ENCODE peak calls at places on chromosomes 7 and 10, in seven cellular contexts. I, H, T, G, P, Q and Z are unnamed samples.

GRCh38 chr7:46391215-46391614 is 470.1 kb upstream of the IGFBP3 start:
- DNase-seq in P (no peak), G (no peak), I (no peak), H (no peak), T (no peak), Q (no peak), Z (no peak)

GRCh38 chr10:6607187-6607586 is 27.1 kb upstream of the PRKCQ start:
- DNase-seq in P (no peak), H (no peak), Q (no peak), I (no peak), G (no peak), T (no peak), Z (no peak)

GRCh38 chr10:16965740-16966447 is 148.7 kb upstream of the RSU1 start:
- DNase-seq in P (peak), T (peak), Q (no peak), H (peak), G (peak), I (peak), Z (peak)

GRCh38 chr10:42969147-42969546 is 107.7 kb upstream of the RET start:
- DNase-seq in Q (no peak), G (no peak), T (no peak), I (no peak), H (no peak), P (no peak), Z (no peak)

GRCh38 chr10:86944031-86944419 is 13.4 kb downstream of the MMRN2 start:
- DNase-seq in I (no peak), Q (peak), P (no peak), T (no peak), H (no peak), G (no peak), Z (no peak)

GRCh38 chr10:48748573-48748972 is 63.9 kb downstream of the WDFY4 start:
- DNase-seq in P (no peak), G (no peak), I (no peak), H (no peak), T (no peak), Q (no peak), Z (no peak)

GRCh38 chr7:144818516-144818915 is 17.3 kb downstream of the TPK1 start:
- DNase-seq in P (peak), H (no peak), I (no peak), T (no peak), G (peak), Q (no peak), Z (peak)

GRCh38 chr10:45408421-45409319 is 34.7 kb downstream of the ALOX5 start:
- DNase-seq in P (no peak), G (no peak), Q (no peak), H (peak), I (no peak), T (no peak), Z (no peak)

GRCh38 chr7:84125654-84126053 is 68.9 kb downstream of the SEMA3A start:
- DNase-seq in T (no peak), Q (no peak), P (no peak), I (no peak), H (no peak), G (no peak), Z (no peak)

GRCh38 chr7:64685091-64685490 is 19.2 kb downstream of the ZNF107 start:
- DNase-seq in H (no peak), P (no peak), I (no peak), T (no peak), G (no peak), Q (no peak), Z (no peak)

GRCh38 chr7:98483964-98484545 is 83.2 kb upstream of the BAIAP2L1 start:
- DNase-seq in H (no peak), G (no peak), T (no peak), P (no peak), Q (no peak), I (no peak), Z (no peak)

GRCh38 chr7:120735791-120736190 is 122.2 kb downstream of the TSPAN12 start:
- DNase-seq in P (peak), G (peak), H (no peak), T (no peak), I (no peak), Q (no peak), Z (no peak)

GRCh38 chr7:47401571-47402570 is 180.0 kb downstream of the TNS3 start:
- DNase-seq in T (no peak), G (no peak), I (no peak), Q (peak), P (no peak), H (no peak), Z (no peak)

GRCh38 chr10:124644771-124645170 is 99.4 kb downstream of the FAM53B start:
- DNase-seq in H (no peak), Q (no peak), P (no peak), G (no peak), T (no peak), I (no peak), Z (no peak)

GRCh38 chr10:98555011-98555619 is 108.4 kb upstream of the HPS1 start:
- DNase-seq in T (no peak), P (no peak), Q (no peak), I (peak), G (no peak), H (no peak), Z (no peak)

GRCh38 chr10:65273063-65273462 is 1652.8 kb upstream of the LRRTM3 start:
- DNase-seq in T (no peak), G (no peak), H (no peak), Q (no peak), P (no peak), I (no peak), Z (no peak)

GRCh38 chr10:122181055-122181732 is 89.9 kb upstream of the BTBD16 start:
- DNase-seq in P (peak), Q (no peak), I (peak), G (peak), T (no peak), H (no peak), Z (peak)

GRCh38 chr10:93198401-93199175 is 124.9 kb downstream of the CYP26A1 start:
- DNase-seq in P (peak), H (no peak), Q (peak), T (no peak), I (no peak), G (peak), Z (no peak)

GRCh38 chr7:12267542-12267941 is 56.4 kb downstream of the TMEM106B start:
- DNase-seq in Q (no peak), H (no peak), I (no peak), P (no peak), T (no peak), G (no peak), Z (no peak)

DNA sequence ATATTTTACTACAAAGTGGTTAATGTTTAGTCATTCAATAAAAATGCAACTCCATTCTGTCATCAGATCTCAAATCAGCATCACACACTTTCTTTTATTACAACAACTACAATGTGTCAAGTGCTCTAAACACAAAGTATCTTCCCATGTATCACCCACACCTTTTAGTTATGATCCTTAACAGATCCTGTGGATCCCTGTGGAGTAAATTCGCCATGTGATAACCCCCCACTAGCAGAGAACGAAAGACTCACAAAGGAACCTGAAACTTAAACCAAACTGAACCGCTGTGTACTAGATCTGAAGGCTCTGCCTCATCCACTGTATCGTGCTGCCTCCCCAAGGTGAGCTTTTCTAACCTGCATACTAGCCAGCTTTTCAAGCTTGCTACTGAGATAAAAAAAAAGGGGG is 1.8 kb downstream of the DPY19L1 start:
- DNase-seq in G (peak), Q (no peak), H (peak), I (peak), T (no peak), P (peak), Z (peak)
- TF ChIP-seq CTCF in G (no peak), Q (no peak), H (no peak), I (peak), T (no peak), P (peak), Z (peak)

DNA sequence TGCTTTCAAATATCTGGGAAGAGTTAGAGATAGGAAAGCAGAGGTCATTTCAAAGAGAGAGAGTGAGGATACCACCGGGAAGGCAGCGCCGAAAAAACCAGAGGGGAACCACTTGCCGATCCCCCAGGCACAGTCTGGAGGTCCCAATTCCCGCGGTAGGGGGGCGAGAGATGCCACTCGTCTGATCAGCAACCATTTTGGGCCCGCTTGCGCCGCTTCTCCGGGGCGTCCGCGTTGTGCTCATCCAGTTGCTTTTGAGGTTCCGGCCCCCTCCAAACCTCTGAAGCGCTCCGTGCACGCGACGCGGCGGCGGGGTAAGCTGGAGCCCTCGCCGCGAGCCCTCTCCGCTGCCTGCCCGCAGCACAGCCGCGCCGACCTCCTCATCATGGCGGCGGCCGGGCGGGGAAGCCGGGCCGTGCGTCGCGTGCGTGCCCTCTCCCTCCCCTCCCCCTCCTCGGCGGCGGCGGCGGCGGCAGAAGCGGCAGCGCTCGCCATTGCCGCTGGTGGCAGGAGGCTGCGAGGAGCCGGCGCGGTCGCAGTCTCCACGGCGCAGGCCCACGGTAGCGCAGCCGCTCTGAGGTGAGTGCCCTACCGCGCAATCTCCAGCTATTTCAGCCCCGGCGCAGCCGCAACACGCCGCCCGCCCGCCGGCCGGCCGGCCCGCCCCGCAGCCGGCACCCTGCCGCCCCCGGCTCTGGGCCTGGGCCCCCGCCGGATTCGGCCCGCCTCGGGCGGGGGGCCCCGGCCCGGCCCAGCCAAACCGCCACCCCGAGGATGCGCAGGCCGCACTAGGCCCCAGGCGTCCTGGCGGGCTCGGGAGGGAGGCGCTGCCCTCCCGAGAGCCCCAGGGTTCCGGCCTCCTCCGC is at the start of gene NRF1:
- DNase-seq in I (peak), H (peak), T (peak), G (peak), Q (peak), P (peak), Z (peak)
- TF ChIP-seq CTCF in I (peak), H (peak), T (no peak), G (peak), Q (peak), P (peak), Z (no peak)

GRCh38 chr7:24290004-24290641 is 6.1 kb downstream of the NPY start:
- DNase-seq in G (peak), I (peak), H (peak), P (peak), T (no peak), Q (no peak), Z (peak)
- TF ChIP-seq CTCF in G (no peak), I (peak), H (no peak), P (peak), T (no peak), Q (peak), Z (peak)

DNA sequence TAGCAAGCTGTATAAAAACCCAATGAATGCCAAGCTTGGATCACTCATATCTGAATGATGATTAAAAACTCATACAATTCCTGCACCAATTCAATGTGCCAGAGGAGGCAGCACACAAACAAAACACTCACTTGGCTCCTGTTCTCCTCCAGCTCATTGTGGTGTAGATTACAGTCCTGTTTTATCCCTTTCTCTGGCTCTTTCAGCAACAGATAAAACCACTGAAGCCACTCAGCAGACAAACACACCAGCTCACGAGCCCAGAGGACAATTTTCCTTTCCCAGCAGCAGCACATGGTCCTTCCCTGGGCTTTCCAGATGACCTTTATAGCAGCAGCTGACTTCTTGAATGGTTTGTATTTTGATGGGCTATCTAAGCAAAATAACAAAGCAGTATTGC is 107.3 kb upstream of the STARD3NL start:
- DNase-seq in T (peak), G (peak), Q (no peak), P (peak), H (peak), I (no peak), Z (peak)
- TF ChIP-seq CTCF in T (peak), G (peak), Q (no peak), P (peak), H (peak), I (no peak), Z (peak)

GRCh38 chr7:41599760-41600159 is 103.1 kb downstream of the INHBA start:
- DNase-seq in Q (no peak), P (no peak), T (no peak), H (no peak), G (no peak), I (no peak), Z (no peak)
- TF ChIP-seq CTCF in Q (no peak), P (peak), T (no peak), H (no peak), G (no peak), I (no peak), Z (peak)

GRCh38 chr10:1074063-1074747 is 18.0 kb downstream of the WDR37 start:
- DNase-seq in G (no peak), Q (no peak), T (no peak), I (no peak), P (no peak), H (no peak), Z (no peak)
- TF ChIP-seq CTCF in G (no peak), Q (no peak), T (no peak), I (no peak), P (peak), H (no peak), Z (peak)

GRCh38 chr10:72918352-72918751 is 24.8 kb downstream of the OIT3 start:
- DNase-seq in Q (no peak), I (no peak), G (no peak), T (no peak), H (no peak), P (no peak), Z (no peak)
- TF ChIP-seq CTCF in Q (no peak), I (no peak), G (no peak), T (no peak), H (no peak), P (no peak), Z (no peak)

DNA sequence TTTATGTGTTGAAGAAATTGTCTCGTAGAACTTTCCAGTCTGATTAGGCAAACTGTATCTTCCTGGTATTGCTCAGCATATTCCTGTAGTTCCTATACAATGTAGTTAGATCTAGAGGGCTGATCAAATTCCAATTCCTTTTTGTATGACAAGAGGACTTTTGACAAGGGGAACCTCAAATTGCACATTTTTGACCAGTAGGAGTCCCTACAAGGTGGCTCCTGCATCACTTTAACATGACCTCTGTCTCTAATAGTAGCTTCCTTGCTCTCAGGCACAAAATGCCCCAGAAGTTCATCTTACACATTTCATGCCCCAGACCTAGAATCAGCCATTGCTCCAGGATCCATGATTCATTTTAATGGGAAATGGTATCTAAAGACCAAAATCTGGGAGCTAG is 18.7 kb downstream of the HERPUD2 start:
- DNase-seq in T (no peak), Q (no peak), P (no peak), H (no peak), G (no peak), I (no peak), Z (no peak)
- TF ChIP-seq CTCF in T (no peak), Q (no peak), P (peak), H (no peak), G (no peak), I (no peak), Z (no peak)

GRCh38 chr10:51815723-51816122 is 116.3 kb upstream of the CSTF2T start:
- DNase-seq in I (no peak), H (no peak), G (no peak), T (no peak), P (no peak), Q (no peak), Z (no peak)
- TF ChIP-seq CTCF in I (no peak), H (no peak), G (no peak), T (no peak), P (no peak), Q (no peak), Z (no peak)